ENCODE peak calls at places on chromosomes 1 and 21, in nine cellular contexts. G is NB4; M is NCI-H2171 treated with DMSO at 0.1 percent for 48 hours; V is renal cortical epithelial cell; S is Jurkat, Clone E6-1; L is fibroblast of lung; R is neural progenitor cell; X is stromal cell of bone marrow; I is Calu3. U is an unnamed sample.

GRCh38 chr1:226597616-226598454 is 49.3 kb downstream of the STUM start:
- DNase-seq in G (no peak), M (no peak), V (no peak), S (no peak), L (no peak), R (no peak), X (no peak), I (no peak), U (no peak)

GRCh38 chr21:20822559-20823133 is 175.6 kb upstream of the NCAM2 start:
- DNase-seq in G (no peak), M (no peak), V (no peak), S (no peak), L (no peak), R (peak; percentile 62), X (peak; percentile 2), I (no peak), U (no peak)

GRCh38 chr1:157580179-157580827 is 17.6 kb downstream of the FCRL4 start:
- DNase-seq in G (peak; percentile 63), M (peak; percentile 57), V (peak; percentile 78), S (peak; percentile 80), L (peak; percentile 44), R (peak; percentile 69), X (peak; percentile 13), I (peak; percentile 69), U (peak; percentile 58)

GRCh38 chr1:153352523-153352922 is 3.9 kb upstream of the PGLYRP4 start:
- DNase-seq in G (peak; percentile 75), M (peak; percentile 87), V (peak; percentile 46), S (peak; percentile 71), L (peak; percentile 47), R (peak; percentile 77), X (peak; percentile 22), I (peak; percentile 73), U (peak; percentile 73)

GRCh38 chr1:228397454-228397786 is 9.2 kb downstream of the TRIM11 start:
- DNase-seq in G (no peak), M (no peak), V (no peak), S (peak; percentile 57), L (no peak), R (no peak), X (no peak), I (no peak), U (no peak)

GRCh38 chr1:221161571-221162041 is 282.4 kb downstream of the HLX start:
- DNase-seq in G (no peak), M (no peak), V (peak; percentile 70), S (no peak), L (no peak), R (no peak), X (peak; percentile 72), I (no peak), U (no peak)

GRCh38 chr1:221816899-221817298 is 75.0 kb upstream of the DUSP10 start:
- DNase-seq in G (no peak), M (no peak), V (peak; percentile 99), S (no peak), L (peak; percentile 97), R (no peak), X (peak; percentile 72), I (no peak), U (no peak)

GRCh38 chr1:42419449-42419848 is 36.4 kb downstream of the ZMYND12 start:
- DNase-seq in G (no peak), M (peak; percentile 88), V (no peak), S (no peak), L (peak; percentile 15), R (no peak), X (no peak), I (no peak), U (no peak)

GRCh38 chr1:35887508-35887907 is 4.5 kb downstream of the AGO1 start:
- DNase-seq in G (no peak), M (no peak), V (no peak), S (no peak), L (no peak), R (no peak), X (no peak), I (no peak), U (no peak)

GRCh38 chr1:231934797-231935196 is 308.2 kb downstream of the DISC1 start:
- DNase-seq in G (no peak), M (peak; percentile 49), V (no peak), S (no peak), L (peak; percentile 64), R (peak; percentile 73), X (no peak), I (no peak), U (peak; percentile 40)

GRCh38 chr1:197521118-197521739 is 253.2 kb downstream of the CRB1 start:
- DNase-seq in G (peak; percentile 45), M (peak; percentile 13), V (peak; percentile 36), S (peak; percentile 26), L (peak; percentile 19), R (peak; percentile 45), X (peak; percentile 25), I (peak; percentile 51), U (no peak)

GRCh38 chr1:10353282-10353681 is 45.6 kb upstream of the PGD start:
- DNase-seq in G (no peak), M (no peak), V (no peak), S (no peak), L (no peak), R (peak; percentile 80), X (no peak), I (no peak), U (no peak)

GRCh38 chr1:13583592-13583963 is at the start of gene PDPN:
- DNase-seq in G (no peak), M (peak; percentile 51), V (no peak), S (no peak), L (peak; percentile 75), R (peak; percentile 86), X (peak; percentile 9), I (no peak), U (no peak)

GRCh38 chr1:82454431-82454830 is 653.7 kb downstream of the ADGRL2 start:
- DNase-seq in G (no peak), M (no peak), V (no peak), S (no peak), L (no peak), R (no peak), X (no peak), I (no peak), U (no peak)

GRCh38 chr1:160776178-160776577 is 19.8 kb upstream of the LY9 start:
- DNase-seq in G (peak; percentile 20), M (no peak), V (no peak), S (no peak), L (no peak), R (no peak), X (no peak), I (no peak), U (no peak)

GRCh38 chr1:80731241-80731894 is 1069.4 kb upstream of the ADGRL2 start:
- DNase-seq in G (no peak), M (no peak), V (peak; percentile 26), S (no peak), L (no peak), R (no peak), X (no peak), I (peak; percentile 41), U (peak; percentile 39)

GRCh38 chr1:206098242-206098919 is 18.8 kb downstream of the AVPR1B start:
- DNase-seq in G (peak; percentile 60), M (no peak), V (no peak), S (no peak), L (no peak), R (no peak), X (no peak), I (no peak), U (no peak)

GRCh38 chr1:178538192-178538916 is 25.4 kb downstream of the TEX35 start:
- DNase-seq in G (no peak), M (no peak), V (peak; percentile 25), S (no peak), L (peak; percentile 83), R (no peak), X (peak; percentile 15), I (no peak), U (no peak)

GRCh38 chr1:226960944-226961765 is 21.1 kb downstream of the COQ8A start:
- DNase-seq in G (no peak), M (no peak), V (no peak), S (no peak), L (no peak), R (no peak), X (no peak), I (no peak), U (no peak)

GRCh38 chr1:183235503-183235902 is 49.4 kb downstream of the LAMC2 start:
- DNase-seq in G (no peak), M (no peak), V (no peak), S (no peak), L (no peak), R (no peak), X (no peak), I (no peak), U (no peak)

GRCh38 chr1:1112237-1112985 is 3.5 kb downstream of the C1orf159 start:
- DNase-seq in G (no peak), M (no peak), V (no peak), S (no peak), L (no peak), R (no peak), X (no peak), I (no peak), U (no peak)

GRCh38 chr1:93672069-93672468 is 9.6 kb downstream of the BCAR3 start:
- DNase-seq in G (no peak), M (no peak), V (peak; percentile 75), S (no peak), L (peak; percentile 84), R (no peak), X (no peak), I (peak; percentile 70), U (peak; percentile 54)

GRCh38 chr1:21497466-21498061 is 11.7 kb upstream of the ALPL start:
- DNase-seq in G (no peak), M (no peak), V (no peak), S (no peak), L (no peak), R (peak; percentile 72), X (no peak), I (no peak), U (no peak)

GRCh38 chr1:85027242-85027983 is 20.9 kb downstream of the MCOLN3 start:
- DNase-seq in G (no peak), M (no peak), V (peak; percentile 39), S (no peak), L (peak; percentile 10), R (peak; percentile 26), X (no peak), I (no peak), U (no peak)

GRCh38 chr1:173302890-173303829 is 96.0 kb upstream of the TNFSF4 start:
- DNase-seq in G (no peak), M (no peak), V (no peak), S (no peak), L (peak; percentile 27), R (peak; percentile 58), X (no peak), I (no peak), U (no peak)

GRCh38 chr1:222618001-222618879 is at the start of gene MIA3:
- DNase-seq in G (peak; percentile 40), M (peak; percentile 72), V (peak; percentile 9), S (peak; percentile 10), L (peak; percentile 27), R (peak; percentile 91), X (no peak), I (peak; percentile 82), U (no peak)

GRCh38 chr1:218439541-218440295 is 94.6 kb downstream of the TGFB2 start:
- DNase-seq in G (no peak), M (no peak), V (peak; percentile 76), S (no peak), L (peak; percentile 85), R (peak; percentile 21), X (peak; percentile 48), I (no peak), U (no peak)

GRCh38 chr1:152436593-152437338 is 22.7 kb upstream of the CRNN start:
- DNase-seq in G (no peak), M (no peak), V (peak; percentile 25), S (no peak), L (peak; percentile 52), R (no peak), X (no peak), I (no peak), U (no peak)

GRCh38 chr1:36457691-36458090 is 6.5 kb downstream of the MRPS15 start:
- DNase-seq in G (peak; percentile 83), M (no peak), V (no peak), S (peak; percentile 85), L (no peak), R (no peak), X (no peak), I (no peak), U (no peak)

GRCh38 chr1:173297798-173298391 is 90.8 kb upstream of the TNFSF4 start:
- DNase-seq in G (no peak), M (no peak), V (peak; percentile 4), S (no peak), L (peak; percentile 65), R (no peak), X (no peak), I (no peak), U (no peak)